ENCODE peak calls at places on chromosomes 1 and 21, in eight cellular contexts. X is psoas muscle, B is colonic mucosa, N is kidney, W is Peyer's patch, Z is SJCRH30, A is SJSA1, R is left lung. J is an unnamed sample. For H3K9me3, the result is how much of the 10 kb centered on the place peaks cover.

GRCh38 chr1:38719880-38720279 is 139.7 kb downstream of the RRAGC start:
- DNase-seq in X (no peak), B (no peak), N (no peak), W (no peak), Z (no peak), A (no peak), R (no peak), J (no peak)

GRCh38 chr1:81834921-81835698 is 34.4 kb downstream of the ADGRL2 start:
- DNase-seq in X (no peak), B (no peak), N (no peak), W (no peak), Z (no peak), A (no peak), R (no peak), J (no peak)

GRCh38 chr1:185297986-185298385 is 19.1 kb downstream of the IVNS1ABP start:
- DNase-seq in X (no peak), B (no peak), N (no peak), W (no peak), Z (no peak), A (no peak), R (no peak), J (no peak)

GRCh38 chr1:154988053-154988954 is 5.1 kb upstream of the LENEP start:
- DNase-seq in X (no peak), B (no peak), N (peak), W (no peak), Z (no peak), A (no peak), R (no peak), J (no peak)

GRCh38 chr1:180231506-180232420 is 1.7 kb downstream of the LHX4 start:
- DNase-seq in X (no peak), B (peak), N (no peak), W (no peak), Z (peak), A (peak), R (peak), J (no peak)

GRCh38 chr1:151340870-151341754 is 5.9 kb downstream of the RFX5 start:
- DNase-seq in X (no peak), B (peak), N (no peak), W (peak), Z (peak), A (peak), R (no peak), J (no peak)

GRCh38 chr1:30321996-30322858 is 401.2 kb downstream of the MATN1 start:
- DNase-seq in X (no peak), B (no peak), N (no peak), W (no peak), Z (no peak), A (no peak), R (no peak), J (no peak)

GRCh38 chr1:181141431-181141910 is 53.0 kb downstream of the IER5 start:
- DNase-seq in X (no peak), B (no peak), N (peak), W (peak), Z (no peak), A (peak), R (peak), J (no peak)

GRCh38 chr1:61589382-61589765 is 135.6 kb downstream of the TM2D1 start:
- DNase-seq in X (no peak), B (no peak), N (no peak), W (no peak), Z (no peak), A (no peak), R (no peak), J (peak)

GRCh38 chr1:157286096-157286495 is 147.9 kb upstream of the ETV3 start:
- DNase-seq in X (no peak), B (no peak), N (no peak), W (no peak), Z (no peak), A (no peak), R (no peak), J (no peak)

GRCh38 chr1:87629673-87630072 is 301.0 kb downstream of the LMO4 start:
- DNase-seq in X (no peak), B (no peak), N (no peak), W (no peak), Z (no peak), A (no peak), R (no peak), J (no peak)

GRCh38 chr1:2233997-2234761 is 6.1 kb downstream of the SKI start:
- DNase-seq in X (peak), B (peak), N (peak), W (peak), Z (no peak), A (no peak), R (peak), J (no peak)

GRCh38 chr1:24481098-24481497 is 21.5 kb upstream of the RCAN3 start:
- DNase-seq in X (no peak), B (no peak), N (no peak), W (peak), Z (no peak), A (no peak), R (no peak), J (peak)

GRCh38 chr1:54811739-54812655 is 10.9 kb upstream of the TTC22 start:
- DNase-seq in X (no peak), B (no peak), N (no peak), W (peak), Z (no peak), A (no peak), R (no peak), J (no peak)

GRCh38 chr1:153431427-153431826 is 15.1 kb downstream of the S100A7A start:
- DNase-seq in X (no peak), B (no peak), N (no peak), W (no peak), Z (no peak), A (no peak), R (no peak), J (no peak)

GRCh38 chr1:209434631-209435217 is 148.8 kb upstream of the CAMK1G start:
- DNase-seq in X (no peak), B (no peak), N (no peak), W (no peak), Z (no peak), A (no peak), R (no peak), J (no peak)

GRCh38 chr1:158311066-158311465 is 20.3 kb downstream of the CD1B start:
- DNase-seq in X (no peak), B (no peak), N (no peak), W (no peak), Z (no peak), A (no peak), R (no peak), J (no peak)

GRCh38 chr1:32045770-32046169 is 27.0 kb upstream of the TMEM39B start:
- DNase-seq in X (no peak), B (no peak), N (no peak), W (no peak), Z (no peak), A (no peak), R (no peak), J (no peak)

GRCh38 chr1:209544098-209544497 is 39.4 kb upstream of the CAMK1G start:
- DNase-seq in X (no peak), B (no peak), N (no peak), W (no peak), Z (no peak), A (no peak), R (no peak), J (no peak)

GRCh38 chr1:41799723-41800122 is 119.0 kb downstream of the HIVEP3 start:
- DNase-seq in X (no peak), B (no peak), N (no peak), W (no peak), Z (no peak), A (no peak), R (no peak), J (no peak)

GRCh38 chr1:20058531-20058930 is 11.5 kb upstream of the PLA2G5 start:
- DNase-seq in X (no peak), B (peak), N (no peak), W (peak), Z (no peak), A (no peak), R (no peak), J (no peak)

GRCh38 chr1:226223786-226224244 is 351 bp downstream of the MIXL1 start:
- DNase-seq in X (no peak), B (peak), N (peak), W (no peak), Z (no peak), A (no peak), R (peak), J (no peak)

GRCh38 chr1:159205225-159205624 is 550 bp downstream of the ACKR1 start:
- DNase-seq in X (no peak), B (no peak), N (no peak), W (no peak), Z (no peak), A (no peak), R (no peak), J (no peak)

GRCh38 chr1:80056179-80056578 is 1049.6 kb upstream of the ADGRL4 start:
- DNase-seq in X (no peak), B (no peak), N (no peak), W (no peak), Z (no peak), A (no peak), R (no peak), J (no peak)

GRCh38 chr1:59972216-59972924 is 45.8 kb upstream of the CYP2J2 start:
- DNase-seq in X (no peak), B (no peak), N (no peak), W (no peak), Z (no peak), A (no peak), R (peak), J (no peak)

GRCh38 chr1:110948038-110948810 is 15.5 kb downstream of the LRIF1 start:
- DNase-seq in X (no peak), B (no peak), N (no peak), W (no peak), Z (no peak), A (peak), R (no peak), J (no peak)

GRCh38 chr1:236147068-236147467 is 4.7 kb downstream of the GPR137B start:
- DNase-seq in X (no peak), B (peak), N (no peak), W (no peak), Z (no peak), A (no peak), R (no peak), J (no peak)

GRCh38 chr21:34078915-34079314 is 5.5 kb downstream of the MRPS6 start:
- DNase-seq in X (no peak), B (peak), N (no peak), W (no peak), Z (no peak), A (no peak), R (no peak), J (no peak)

GRCh38 chr1:33972676-33973395 is 109.0 kb downstream of the HMGB4 start:
- DNase-seq in X (peak), B (no peak), N (no peak), W (no peak), Z (no peak), A (no peak), R (no peak), J (peak)

GRCh38 chr1:181013144-181013543 is 9.5 kb downstream of the STX6 start:
- DNase-seq in X (no peak), B (no peak), N (no peak), W (no peak), Z (no peak), A (no peak), R (no peak), J (no peak)

GRCh38 chr1:39720094-39720999 is 18.3 kb upstream of the PPIE start:
- DNase-seq in X (no peak), B (no peak), N (no peak), W (no peak), Z (no peak), A (peak), R (no peak), J (no peak)

GRCh38 chr21:42062543-42063022 is 8.5 kb upstream of the UMODL1 start:
- DNase-seq in X (no peak), B (peak), N (peak), W (peak), Z (no peak), A (no peak), R (peak), J (no peak)

GRCh38 chr21:15978158-15978805 is 248.5 kb downstream of the USP25 start:
- DNase-seq in X (no peak), B (no peak), N (no peak), W (no peak), Z (no peak), A (peak), R (no peak), J (no peak)

GRCh38 chr1:13900583-13900982 is 200.6 kb downstream of the PRDM2 start:
- DNase-seq in X (no peak), B (no peak), N (no peak), W (no peak), Z (no peak), A (no peak), R (no peak), J (no peak)

GRCh38 chr1:11299225-11299574 is 26.2 kb downstream of the UBIAD1 start:
- DNase-seq in X (no peak), B (no peak), N (no peak), W (no peak), Z (no peak), A (no peak), R (no peak), J (no peak)

GRCh38 chr1:29706936-29707335 is 470.6 kb downstream of the PTPRU start:
- DNase-seq in X (no peak), B (no peak), N (no peak), W (no peak), Z (no peak), A (peak), R (peak), J (no peak)

GRCh38 chr21:43818685-43819084 is 29.3 kb downstream of the RRP1 start:
- DNase-seq in X (no peak), B (no peak), N (peak), W (no peak), Z (no peak), A (no peak), R (peak), J (no peak)

GRCh38 chr1:112960381-112960780 is 4.4 kb upstream of the SLC16A1 start:
- DNase-seq in X (no peak), B (no peak), N (no peak), W (no peak), Z (no peak), A (no peak), R (no peak), J (no peak)

GRCh38 chr21:35943752-35944151 is 116.6 kb downstream of the SETD4 start:
- DNase-seq in X (no peak), B (no peak), N (no peak), W (no peak), Z (no peak), A (no peak), R (no peak), J (no peak)

GRCh38 chr1:55698136-55698535 is 483.0 kb upstream of the USP24 start:
- DNase-seq in X (no peak), B (no peak), N (no peak), W (no peak), Z (no peak), A (no peak), R (no peak), J (no peak)

GRCh38 chr1:57363165-57363564 is 60.7 kb downstream of the DAB1 start:
- DNase-seq in X (no peak), B (no peak), N (no peak), W (no peak), Z (no peak), A (no peak), R (no peak), J (no peak)
- H3K9me3 ChIP-seq in X (under half), B (under half), N (under half), W (under half), Z (under half), A (under half), R (under half), J (under half)

GRCh38 chr1:214416417-214417212 is 134.8 kb downstream of the PTPN14 start:
- DNase-seq in X (no peak), B (no peak), N (no peak), W (no peak), Z (no peak), A (no peak), R (no peak), J (no peak)

GRCh38 chr1:214417545-214418210 is 133.7 kb downstream of the PTPN14 start:
- DNase-seq in X (no peak), B (no peak), N (no peak), W (no peak), Z (no peak), A (no peak), R (no peak), J (no peak)

GRCh38 chr1:214420341-214420740 is 131.1 kb downstream of the PTPN14 start:
- DNase-seq in X (no peak), B (no peak), N (no peak), W (no peak), Z (no peak), A (no peak), R (no peak), J (no peak)

GRCh38 chr1:214419650-214420049 is 131.8 kb downstream of the PTPN14 start:
- DNase-seq in X (no peak), B (no peak), N (no peak), W (no peak), Z (no peak), A (peak), R (no peak), J (no peak)

DNA sequence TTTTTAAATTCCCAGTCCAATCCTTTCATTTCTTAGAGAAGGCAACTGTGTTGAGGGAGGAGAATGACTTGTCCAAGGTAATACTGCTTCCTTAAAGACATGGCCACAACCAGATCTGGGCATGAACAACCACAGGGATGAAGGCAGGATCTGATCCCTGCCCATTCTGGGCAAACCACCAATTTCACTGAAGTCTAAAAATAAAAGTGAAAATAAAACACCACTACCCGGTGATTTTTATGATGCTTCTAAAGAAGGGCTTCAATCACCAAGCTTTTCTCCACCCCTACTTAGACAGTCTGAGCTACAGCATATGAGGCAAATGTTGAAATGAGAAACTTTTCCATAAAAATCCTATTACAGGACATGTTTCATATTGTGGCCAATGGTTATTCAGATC is 133.0 kb downstream of the PTPN14 start:
- DNase-seq in X (no peak), B (no peak), N (no peak), W (no peak), Z (no peak), A (no peak), R (no peak), J (no peak)
- H3K4me3 ChIP-seq in X (peak), B (no peak), N (no peak), W (no peak), Z (no peak), A (no peak), R (no peak), J (no peak)

GRCh38 chr1:5451671-5452070 is 540.6 kb downstream of the NPHP4 start:
- DNase-seq in X (no peak), B (no peak), N (no peak), W (no peak), Z (no peak), A (no peak), R (no peak), J (no peak)

GRCh38 chr1:5455056-5455455 is 537.2 kb downstream of the NPHP4 start:
- DNase-seq in X (no peak), B (no peak), N (no peak), W (no peak), Z (no peak), A (no peak), R (no peak), J (no peak)

GRCh38 chr1:5458248-5458647 is 534.0 kb downstream of the NPHP4 start:
- DNase-seq in X (no peak), B (no peak), N (no peak), W (no peak), Z (no peak), A (no peak), R (no peak), J (no peak)

GRCh38 chr1:5456090-5456789 is 536.0 kb downstream of the NPHP4 start:
- DNase-seq in X (no peak), B (no peak), N (no peak), W (no peak), Z (no peak), A (no peak), R (no peak), J (no peak)

DNA sequence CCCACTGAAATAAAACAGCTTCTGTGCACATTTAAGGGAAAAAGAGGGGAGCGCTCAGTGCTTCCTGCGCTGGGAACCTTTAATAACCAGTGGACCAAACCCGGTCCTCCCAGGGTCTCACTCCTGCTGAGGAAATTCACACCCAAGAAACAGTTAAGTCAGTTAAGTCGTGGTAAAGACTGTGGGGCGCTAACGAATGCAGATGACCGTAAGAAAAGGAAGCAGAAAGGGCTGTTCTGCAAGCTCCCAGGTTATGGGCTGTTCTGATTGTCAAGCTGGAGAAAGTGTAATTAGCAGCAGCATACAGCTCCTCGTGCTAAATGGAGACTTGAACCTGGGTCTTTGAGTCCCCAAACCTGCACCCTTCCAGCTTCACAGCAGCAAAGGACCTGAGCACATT is 536.6 kb downstream of the NPHP4 start:
- DNase-seq in X (no peak), B (no peak), N (no peak), W (no peak), Z (no peak), A (no peak), R (no peak), J (no peak)
- H3K27ac ChIP-seq in X (no peak), B (no peak), N (no peak), W (no peak), Z (no peak), A (no peak), R (no peak), J (no peak)

GRCh38 chr1:246978785-246979184 is 29.1 kb downstream of the ZNF695 start:
- DNase-seq in X (no peak), B (no peak), N (no peak), W (no peak), Z (no peak), A (no peak), R (no peak), J (no peak)

DNA sequence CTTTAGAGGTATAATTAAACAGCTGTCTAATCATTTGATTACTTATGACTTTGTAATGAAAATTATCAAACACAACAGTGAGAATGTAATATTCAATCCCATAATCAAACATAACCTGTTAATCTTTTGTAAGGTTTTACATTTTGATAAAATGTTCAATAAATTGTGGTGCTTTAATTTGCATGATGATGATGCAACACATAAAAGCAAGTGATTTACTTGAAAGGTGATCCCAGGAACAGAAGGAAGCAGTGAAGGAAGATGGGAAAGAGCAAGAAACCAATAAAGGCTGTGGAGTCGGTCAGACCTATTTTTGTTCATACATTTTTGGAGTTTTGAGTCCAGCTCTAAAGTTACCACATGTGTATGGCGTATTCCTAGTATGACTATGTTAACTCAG is 29.6 kb downstream of the ZNF695 start:
- DNase-seq in X (no peak), B (no peak), N (no peak), W (no peak), Z (no peak), A (no peak), R (no peak), J (no peak)
- H3K9me3 ChIP-seq in X (under half), B (under half), N (under half), W (under half), Z (under half), A (under half), R (half or more), J (half or more)

GRCh38 chr1:45322486-45323040 is 4.1 kb upstream of the HPDL start:
- DNase-seq in X (no peak), B (no peak), N (no peak), W (no peak), Z (no peak), A (no peak), R (no peak), J (no peak)

GRCh38 chr1:45317163-45317562 is 9.5 kb upstream of the HPDL start:
- DNase-seq in X (no peak), B (no peak), N (no peak), W (no peak), Z (no peak), A (no peak), R (no peak), J (no peak)

GRCh38 chr1:45325816-45326506 is 734 bp upstream of the HPDL start:
- DNase-seq in X (no peak), B (no peak), N (no peak), W (no peak), Z (peak), A (peak), R (no peak), J (no peak)

GRCh38 chr1:45319761-45320160 is 6.9 kb upstream of the HPDL start:
- DNase-seq in X (no peak), B (no peak), N (no peak), W (no peak), Z (no peak), A (no peak), R (no peak), J (no peak)

GRCh38 chr1:45321444-45321843 is 5.3 kb upstream of the HPDL start:
- DNase-seq in X (no peak), B (no peak), N (no peak), W (no peak), Z (no peak), A (no peak), R (no peak), J (no peak)
- H3K4me3 ChIP-seq in X (no peak), B (no peak), N (no peak), W (no peak), Z (no peak), A (no peak), R (no peak), J (no peak)